ENCODE peak calls at places on chromosome 13, in five cellular contexts. V is dermis blood vessel endothelial cell; G is endothelial cell; M is AG08396; O is stimulated activated CD8-positive, alpha-beta memory T cell treated with anti-CD3 and anti-CD28 coated beads, Interleukin-7, amount 100 ng/mL, for 48 hours. Q is an unnamed sample.

GRCh38 chr13:28609936-28610335 is 49.0 kb upstream of the POMP start:
- DNase-seq in V (no peak), G (no peak), M (peak; percentile 23), O (no peak), Q (no peak)

GRCh38 chr13:41520016-41520698 is 62.8 kb downstream of the RGCC start:
- DNase-seq in V (no peak), G (no peak), M (no peak), O (no peak), Q (no peak)

GRCh38 chr13:68697551-68697950 is 1410.1 kb upstream of the ATXN8OS start:
- DNase-seq in V (no peak), G (no peak), M (no peak), O (no peak), Q (no peak)

GRCh38 chr13:112752711-112753541 is 63.1 kb downstream of the ATP11A start:
- DNase-seq in V (peak; percentile 44), G (no peak), M (no peak), O (peak; percentile 5), Q (no peak)

GRCh38 chr13:35086667-35087066 is 144.6 kb downstream of the NBEA start:
- DNase-seq in V (no peak), G (no peak), M (no peak), O (no peak), Q (no peak)

GRCh38 chr13:108269601-108270328 is at the start of gene TNFSF13B:
- DNase-seq in V (no peak), G (peak; percentile 12), M (peak; percentile 18), O (peak; percentile 37), Q (peak; percentile 14)

GRCh38 chr13:44362394-44363040 is 11.1 kb upstream of the SERP2 start:
- DNase-seq in V (peak; percentile 30), G (no peak), M (no peak), O (no peak), Q (no peak)

GRCh38 chr13:81171065-81171647 is 830.2 kb upstream of the SPRY2 start:
- DNase-seq in V (peak; percentile 39), G (no peak), M (peak; percentile 6), O (no peak), Q (no peak)

GRCh38 chr13:23674795-23675640 is 104.8 kb downstream of the TNFRSF19 start:
- DNase-seq in V (no peak), G (no peak), M (peak; percentile 74), O (no peak), Q (no peak)

GRCh38 chr13:21583496-21583895 is 20.5 kb downstream of the MICU2 start:
- DNase-seq in V (peak; percentile 97), G (no peak), M (peak; percentile 28), O (no peak), Q (no peak)

GRCh38 chr13:88074794-88075509 is 403.8 kb downstream of the SLITRK5 start:
- DNase-seq in V (no peak), G (no peak), M (no peak), O (no peak), Q (no peak)

GRCh38 chr13:31965361-31966066 is 66.1 kb upstream of the FRY start:
- DNase-seq in V (peak; percentile 45), G (no peak), M (peak; percentile 25), O (no peak), Q (peak; percentile 18)

GRCh38 chr13:39051157-39051556 is 12.9 kb downstream of the NHLRC3 start:
- DNase-seq in V (peak; percentile 67), G (no peak), M (no peak), O (no peak), Q (no peak)

GRCh38 chr13:33815011-33815550 is 2.9 kb upstream of the RFC3 start:
- DNase-seq in V (no peak), G (no peak), M (no peak), O (no peak), Q (no peak)

GRCh38 chr13:51278426-51279130 is 56.4 kb downstream of the FAM124A start:
- DNase-seq in V (no peak), G (no peak), M (no peak), O (no peak), Q (no peak)

GRCh38 chr13:95296326-95296939 is 4.8 kb downstream of the ABCC4 start:
- DNase-seq in V (peak; percentile 76), G (peak; percentile 68), M (peak; percentile 32), O (no peak), Q (no peak)

GRCh38 chr13:49561064-49561410 is 24.3 kb downstream of the RCBTB1 start:
- DNase-seq in V (no peak), G (no peak), M (no peak), O (no peak), Q (no peak)

GRCh38 chr13:99911069-99911964 is 60.2 kb downstream of the ZIC5 start:
- DNase-seq in V (no peak), G (no peak), M (no peak), O (no peak), Q (no peak)

GRCh38 chr13:97586941-97587340 is 153.0 kb downstream of the RAP2A start:
- DNase-seq in V (no peak), G (no peak), M (no peak), O (no peak), Q (no peak)

GRCh38 chr13:96238241-96238640 is 148.3 kb downstream of the HS6ST3 start:
- DNase-seq in V (no peak), G (no peak), M (no peak), O (no peak), Q (no peak)

GRCh38 chr13:113090415-113090770 is 15.2 kb upstream of the F7 start:
- DNase-seq in V (no peak), G (no peak), M (no peak), O (no peak), Q (no peak)

GRCh38 chr13:100129605-100130004 is 40.7 kb downstream of the PCCA start:
- DNase-seq in V (peak; percentile 55), G (no peak), M (no peak), O (no peak), Q (no peak)

GRCh38 chr13:84655677-84656076 is 773.4 kb upstream of the SLITRK1 start:
- DNase-seq in V (no peak), G (no peak), M (no peak), O (no peak), Q (no peak)

GRCh38 chr13:101346942-101347728 is 69.2 kb downstream of the NALCN start:
- DNase-seq in V (no peak), G (no peak), M (no peak), O (no peak), Q (no peak)

GRCh38 chr13:75785130-75785529 is 149.0 kb downstream of the LMO7 start:
- DNase-seq in V (no peak), G (no peak), M (no peak), O (no peak), Q (no peak)

GRCh38 chr13:40992678-40993077 is 26.4 kb downstream of the ELF1 start:
- DNase-seq in V (peak; percentile 33), G (no peak), M (no peak), O (no peak), Q (no peak)

GRCh38 chr13:97307882-97308624 is 85.9 kb downstream of the MBNL2 start:
- DNase-seq in V (peak; percentile 85), G (no peak), M (no peak), O (no peak), Q (no peak)

GRCh38 chr13:75787249-75787940 is 151.3 kb downstream of the LMO7 start:
- DNase-seq in V (no peak), G (no peak), M (peak; percentile 18), O (no peak), Q (no peak)

GRCh38 chr13:111917901-111918300 is 149.0 kb upstream of the SOX1 start:
- DNase-seq in V (no peak), G (no peak), M (no peak), O (no peak), Q (no peak)

GRCh38 chr13:41004875-41005693 is 14.0 kb downstream of the ELF1 start:
- DNase-seq in V (peak; percentile 43), G (no peak), M (no peak), O (no peak), Q (no peak)

GRCh38 chr13:65921933-65922332 is 1308.2 kb downstream of the PCDH9 start:
- DNase-seq in V (no peak), G (no peak), M (no peak), O (no peak), Q (no peak)

GRCh38 chr13:100528820-100529219 is 59.8 kb downstream of the GGACT start:
- DNase-seq in V (no peak), G (no peak), M (no peak), O (no peak), Q (no peak)

GRCh38 chr13:75165543-75166230 is 316.3 kb downstream of the TBC1D4 start:
- DNase-seq in V (no peak), G (no peak), M (no peak), O (no peak), Q (no peak)

GRCh38 chr13:21053231-21053630 is 8.2 kb downstream of the LATS2 start:
- DNase-seq in V (peak; percentile 38), G (no peak), M (no peak), O (no peak), Q (no peak)

GRCh38 chr13:109730832-109731335 is 55.5 kb downstream of the IRS2 start:
- DNase-seq in V (no peak), G (no peak), M (no peak), O (no peak), Q (no peak)

Q was measured in GM18507.